ENCODE peak calls at places on chromosome 20, in seven cellular contexts. One of them, this sample, is unnamed.

GRCh38 chr20:47389867-47390347 is 33.4 kb upstream of the ZMYND8 start:
- DNase-seq in cardiac muscle cell: peak
- DNase-seq in stomach: no peak
- DNase-seq in heart right ventricle: no peak
- DNase-seq in brain microvascular endothelial cell: peak
- DNase-seq in upper lobe of right lung: no peak
- DNase-seq in right lobe of liver: no peak
- DNase-seq in this sample: no peak

GRCh38 chr20:1313236-1313964 is 15.5 kb downstream of the SDCBP2 start:
- DNase-seq in cardiac muscle cell: peak
- DNase-seq in stomach: peak
- DNase-seq in heart right ventricle: peak
- DNase-seq in brain microvascular endothelial cell: peak
- DNase-seq in upper lobe of right lung: peak
- DNase-seq in right lobe of liver: peak
- DNase-seq in this sample: no peak

GRCh38 chr20:711526-711925 is 35.9 kb upstream of the SCRT2 start:
- DNase-seq in cardiac muscle cell: no peak
- DNase-seq in stomach: peak
- DNase-seq in heart right ventricle: no peak
- DNase-seq in brain microvascular endothelial cell: no peak
- DNase-seq in upper lobe of right lung: no peak
- DNase-seq in right lobe of liver: no peak
- DNase-seq in this sample: no peak

GRCh38 chr20:18020931-18021330 is 36.8 kb downstream of the OVOL2 start:
- DNase-seq in cardiac muscle cell: no peak
- DNase-seq in stomach: no peak
- DNase-seq in heart right ventricle: no peak
- DNase-seq in brain microvascular endothelial cell: no peak
- DNase-seq in upper lobe of right lung: no peak
- DNase-seq in right lobe of liver: no peak
- DNase-seq in this sample: no peak

GRCh38 chr20:62235001-62235776 is 3.1 kb upstream of the OSBPL2 start:
- DNase-seq in cardiac muscle cell: no peak
- DNase-seq in stomach: peak
- DNase-seq in heart right ventricle: peak
- DNase-seq in brain microvascular endothelial cell: no peak
- DNase-seq in upper lobe of right lung: no peak
- DNase-seq in right lobe of liver: no peak
- DNase-seq in this sample: no peak

GRCh38 chr20:51943761-51944160 is 141.4 kb upstream of the SALL4 start:
- DNase-seq in cardiac muscle cell: no peak
- DNase-seq in stomach: no peak
- DNase-seq in heart right ventricle: no peak
- DNase-seq in brain microvascular endothelial cell: no peak
- DNase-seq in upper lobe of right lung: no peak
- DNase-seq in right lobe of liver: no peak
- DNase-seq in this sample: no peak

GRCh38 chr20:57399587-57400261 is 8.5 kb downstream of the RBM38 start:
- DNase-seq in cardiac muscle cell: no peak
- DNase-seq in stomach: peak
- DNase-seq in heart right ventricle: peak
- DNase-seq in brain microvascular endothelial cell: no peak
- DNase-seq in upper lobe of right lung: no peak
- DNase-seq in right lobe of liver: peak
- DNase-seq in this sample: peak

GRCh38 chr20:47315339-47315662 is 41.2 kb downstream of the ZMYND8 start:
- DNase-seq in cardiac muscle cell: no peak
- DNase-seq in stomach: no peak
- DNase-seq in heart right ventricle: no peak
- DNase-seq in brain microvascular endothelial cell: no peak
- DNase-seq in upper lobe of right lung: peak
- DNase-seq in right lobe of liver: no peak
- DNase-seq in this sample: no peak

GRCh38 chr20:32237419-32237818 is 29.7 kb downstream of the POFUT1 start:
- DNase-seq in cardiac muscle cell: no peak
- DNase-seq in stomach: no peak
- DNase-seq in heart right ventricle: no peak
- DNase-seq in brain microvascular endothelial cell: no peak
- DNase-seq in upper lobe of right lung: no peak
- DNase-seq in right lobe of liver: no peak
- DNase-seq in this sample: peak

GRCh38 chr20:57061058-57061900 is 205.2 kb downstream of the BMP7 start:
- DNase-seq in cardiac muscle cell: peak
- DNase-seq in stomach: no peak
- DNase-seq in heart right ventricle: no peak
- DNase-seq in brain microvascular endothelial cell: peak
- DNase-seq in upper lobe of right lung: peak
- DNase-seq in right lobe of liver: no peak
- DNase-seq in this sample: peak

GRCh38 chr20:51456511-51457280 is 85.8 kb downstream of the NFATC2 start:
- DNase-seq in cardiac muscle cell: peak
- DNase-seq in stomach: peak
- DNase-seq in heart right ventricle: peak
- DNase-seq in brain microvascular endothelial cell: peak
- DNase-seq in upper lobe of right lung: peak
- DNase-seq in right lobe of liver: peak
- DNase-seq in this sample: no peak

GRCh38 chr20:31595654-31596411 is 9.3 kb upstream of the ID1 start:
- DNase-seq in cardiac muscle cell: peak
- DNase-seq in stomach: peak
- DNase-seq in heart right ventricle: peak
- DNase-seq in brain microvascular endothelial cell: no peak
- DNase-seq in upper lobe of right lung: peak
- DNase-seq in right lobe of liver: peak
- DNase-seq in this sample: peak

GRCh38 chr20:46013826-46014516 is 5.3 kb downstream of the MMP9 start:
- DNase-seq in cardiac muscle cell: peak
- DNase-seq in stomach: peak
- DNase-seq in heart right ventricle: peak
- DNase-seq in brain microvascular endothelial cell: no peak
- DNase-seq in upper lobe of right lung: peak
- DNase-seq in right lobe of liver: peak
- DNase-seq in this sample: no peak

GRCh38 chr20:21677781-21678180 is 27.7 kb upstream of the PAX1 start:
- DNase-seq in cardiac muscle cell: no peak
- DNase-seq in stomach: no peak
- DNase-seq in heart right ventricle: no peak
- DNase-seq in brain microvascular endothelial cell: no peak
- DNase-seq in upper lobe of right lung: no peak
- DNase-seq in right lobe of liver: no peak
- DNase-seq in this sample: no peak

GRCh38 chr20:50151034-50151743 is 2.3 kb downstream of the PEDS1 start:
- DNase-seq in cardiac muscle cell: no peak
- DNase-seq in stomach: peak
- DNase-seq in heart right ventricle: no peak
- DNase-seq in brain microvascular endothelial cell: no peak
- DNase-seq in upper lobe of right lung: no peak
- DNase-seq in right lobe of liver: no peak
- DNase-seq in this sample: no peak

GRCh38 chr20:21397341-21398108 is at the start of gene NKX2-4:
- DNase-seq in cardiac muscle cell: no peak
- DNase-seq in stomach: no peak
- DNase-seq in heart right ventricle: no peak
- DNase-seq in brain microvascular endothelial cell: no peak
- DNase-seq in upper lobe of right lung: no peak
- DNase-seq in right lobe of liver: no peak
- DNase-seq in this sample: no peak

GRCh38 chr20:13312300-13312699 is 91.2 kb downstream of the ISM1 start:
- DNase-seq in cardiac muscle cell: no peak
- DNase-seq in stomach: no peak
- DNase-seq in heart right ventricle: no peak
- DNase-seq in brain microvascular endothelial cell: no peak
- DNase-seq in upper lobe of right lung: no peak
- DNase-seq in right lobe of liver: no peak
- DNase-seq in this sample: no peak

GRCh38 chr20:50858525-50858924 is 63.7 kb downstream of the BCAS4 start:
- DNase-seq in cardiac muscle cell: no peak
- DNase-seq in stomach: no peak
- DNase-seq in heart right ventricle: no peak
- DNase-seq in brain microvascular endothelial cell: no peak
- DNase-seq in upper lobe of right lung: no peak
- DNase-seq in right lobe of liver: no peak
- DNase-seq in this sample: no peak

GRCh38 chr20:56245761-56246160 is 2.8 kb upstream of the MC3R start:
- DNase-seq in cardiac muscle cell: peak
- DNase-seq in stomach: no peak
- DNase-seq in heart right ventricle: no peak
- DNase-seq in brain microvascular endothelial cell: no peak
- DNase-seq in upper lobe of right lung: no peak
- DNase-seq in right lobe of liver: no peak
- DNase-seq in this sample: no peak

GRCh38 chr20:45341939-45342862 is 6.0 kb downstream of the SDC4 start:
- DNase-seq in cardiac muscle cell: peak
- DNase-seq in stomach: peak
- DNase-seq in heart right ventricle: peak
- DNase-seq in brain microvascular endothelial cell: no peak
- DNase-seq in upper lobe of right lung: peak
- DNase-seq in right lobe of liver: peak
- DNase-seq in this sample: no peak

GRCh38 chr20:32252189-32252588 is 25.3 kb upstream of the KIF3B start:
- DNase-seq in cardiac muscle cell: no peak
- DNase-seq in stomach: no peak
- DNase-seq in heart right ventricle: no peak
- DNase-seq in brain microvascular endothelial cell: no peak
- DNase-seq in upper lobe of right lung: no peak
- DNase-seq in right lobe of liver: no peak
- DNase-seq in this sample: no peak

GRCh38 chr20:44218441-44218840 is 7.9 kb upstream of the OSER1 start:
- DNase-seq in cardiac muscle cell: no peak
- DNase-seq in stomach: no peak
- DNase-seq in heart right ventricle: no peak
- DNase-seq in brain microvascular endothelial cell: no peak
- DNase-seq in upper lobe of right lung: no peak
- DNase-seq in right lobe of liver: no peak
- DNase-seq in this sample: no peak

GRCh38 chr20:9130407-9130995 is 61.6 kb downstream of the PLCB4 start:
- DNase-seq in cardiac muscle cell: peak
- DNase-seq in stomach: no peak
- DNase-seq in heart right ventricle: no peak
- DNase-seq in brain microvascular endothelial cell: no peak
- DNase-seq in upper lobe of right lung: no peak
- DNase-seq in right lobe of liver: no peak
- DNase-seq in this sample: no peak

GRCh38 chr20:36384022-36384619 is 78.0 kb downstream of the DLGAP4 start:
- DNase-seq in cardiac muscle cell: peak
- DNase-seq in stomach: no peak
- DNase-seq in heart right ventricle: no peak
- DNase-seq in brain microvascular endothelial cell: peak
- DNase-seq in upper lobe of right lung: no peak
- DNase-seq in right lobe of liver: no peak
- DNase-seq in this sample: no peak
- TF ChIP-seq CTCF in cardiac muscle cell: peak
- TF ChIP-seq CTCF in stomach: no peak
- TF ChIP-seq CTCF in heart right ventricle: no peak
- TF ChIP-seq CTCF in brain microvascular endothelial cell: peak
- TF ChIP-seq CTCF in upper lobe of right lung: no peak
- TF ChIP-seq CTCF in right lobe of liver: no peak
- TF ChIP-seq CTCF in this sample: peak

DNA sequence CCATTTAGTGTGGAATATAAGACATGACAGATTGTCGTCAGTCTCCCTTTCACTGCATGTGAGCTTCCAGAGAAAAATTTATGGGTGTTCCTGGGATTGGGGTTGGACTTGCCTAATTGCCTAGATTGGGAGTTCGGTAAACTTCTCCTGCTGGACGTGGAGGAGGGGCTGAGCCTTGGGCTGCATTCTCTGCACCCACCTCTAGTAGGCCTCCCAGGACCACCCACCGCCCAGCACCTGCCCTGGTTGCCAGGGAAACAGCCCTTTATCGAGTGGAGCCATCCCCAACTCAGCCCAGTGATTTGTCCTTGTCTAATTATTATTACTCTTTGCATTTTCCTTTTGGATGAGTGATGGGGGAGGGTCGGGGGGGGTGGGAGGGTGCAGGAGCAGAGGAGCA is 104.3 kb downstream of the DHX35 start:
- DNase-seq in cardiac muscle cell: no peak
- DNase-seq in stomach: no peak
- DNase-seq in heart right ventricle: no peak
- DNase-seq in brain microvascular endothelial cell: no peak
- DNase-seq in upper lobe of right lung: no peak
- DNase-seq in right lobe of liver: no peak
- DNase-seq in this sample: no peak
- TF ChIP-seq CTCF in cardiac muscle cell: no peak
- TF ChIP-seq CTCF in stomach: no peak
- TF ChIP-seq CTCF in heart right ventricle: no peak
- TF ChIP-seq CTCF in brain microvascular endothelial cell: no peak
- TF ChIP-seq CTCF in upper lobe of right lung: no peak
- TF ChIP-seq CTCF in right lobe of liver: no peak
- TF ChIP-seq CTCF in this sample: no peak

DNA sequence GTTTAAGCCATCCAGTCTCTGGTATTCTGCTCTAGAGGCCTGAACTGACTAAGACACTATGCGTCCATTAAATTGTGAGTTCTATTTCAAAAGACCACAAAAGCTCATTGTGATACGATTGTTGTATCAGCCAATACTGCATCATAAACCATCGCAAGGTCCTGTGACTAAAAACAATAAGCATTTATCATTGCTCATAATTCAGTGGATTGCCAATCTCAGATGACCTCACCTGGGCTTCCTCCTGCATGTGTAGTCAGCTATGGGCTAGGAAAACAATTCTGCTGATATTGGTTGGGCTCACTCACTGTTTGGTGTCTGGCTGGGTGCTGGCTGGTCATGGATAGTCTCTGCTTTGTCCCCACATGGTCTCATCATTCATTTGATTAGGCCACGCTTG is 592.7 kb upstream of the BTBD3 start:
- DNase-seq in cardiac muscle cell: no peak
- DNase-seq in stomach: no peak
- DNase-seq in heart right ventricle: no peak
- DNase-seq in brain microvascular endothelial cell: no peak
- DNase-seq in upper lobe of right lung: no peak
- DNase-seq in right lobe of liver: no peak
- DNase-seq in this sample: no peak
- TF ChIP-seq CTCF in cardiac muscle cell: no peak
- TF ChIP-seq CTCF in stomach: no peak
- TF ChIP-seq CTCF in heart right ventricle: no peak
- TF ChIP-seq CTCF in brain microvascular endothelial cell: no peak
- TF ChIP-seq CTCF in upper lobe of right lung: no peak
- TF ChIP-seq CTCF in right lobe of liver: no peak
- TF ChIP-seq CTCF in this sample: no peak

GRCh38 chr20:63773571-63774347 is 34.2 kb downstream of the SLC2A4RG start:
- DNase-seq in cardiac muscle cell: no peak
- DNase-seq in stomach: no peak
- DNase-seq in heart right ventricle: no peak
- DNase-seq in brain microvascular endothelial cell: no peak
- DNase-seq in upper lobe of right lung: no peak
- DNase-seq in right lobe of liver: no peak
- DNase-seq in this sample: no peak

GRCh38 chr20:63777614-63778013 is 38.0 kb downstream of the SLC2A4RG start:
- DNase-seq in cardiac muscle cell: no peak
- DNase-seq in stomach: no peak
- DNase-seq in heart right ventricle: no peak
- DNase-seq in brain microvascular endothelial cell: no peak
- DNase-seq in upper lobe of right lung: no peak
- DNase-seq in right lobe of liver: no peak
- DNase-seq in this sample: no peak

GRCh38 chr20:63774348-63774735 is 34.8 kb downstream of the SLC2A4RG start:
- DNase-seq in cardiac muscle cell: no peak
- DNase-seq in stomach: no peak
- DNase-seq in heart right ventricle: no peak
- DNase-seq in brain microvascular endothelial cell: no peak
- DNase-seq in upper lobe of right lung: no peak
- DNase-seq in right lobe of liver: no peak
- DNase-seq in this sample: no peak

GRCh38 chr20:63772781-63773520 is 33.4 kb downstream of the SLC2A4RG start:
- DNase-seq in cardiac muscle cell: no peak
- DNase-seq in stomach: no peak
- DNase-seq in heart right ventricle: peak
- DNase-seq in brain microvascular endothelial cell: no peak
- DNase-seq in upper lobe of right lung: no peak
- DNase-seq in right lobe of liver: no peak
- DNase-seq in this sample: no peak

GRCh38 chr20:63775096-63775978 is 35.8 kb downstream of the SLC2A4RG start:
- DNase-seq in cardiac muscle cell: peak
- DNase-seq in stomach: no peak
- DNase-seq in heart right ventricle: peak
- DNase-seq in brain microvascular endothelial cell: peak
- DNase-seq in upper lobe of right lung: no peak
- DNase-seq in right lobe of liver: no peak
- DNase-seq in this sample: no peak
- TF ChIP-seq CTCF in cardiac muscle cell: peak
- TF ChIP-seq CTCF in stomach: peak
- TF ChIP-seq CTCF in heart right ventricle: peak
- TF ChIP-seq CTCF in brain microvascular endothelial cell: peak
- TF ChIP-seq CTCF in upper lobe of right lung: peak
- TF ChIP-seq CTCF in right lobe of liver: peak
- TF ChIP-seq CTCF in this sample: peak

This sample was measured in chondrocyte.